ENCODE peak calls at places on chromosome 7, in nine cellular contexts. C, J, T, F, Y, A, V, D and S are unnamed samples.

GRCh38 chr7:90824386-90825307 is 228.5 kb downstream of the CDK14 start:
- DNase-seq in Y (peak), C (no peak), T (no peak), D (no peak), F (no peak), J (peak), V (no peak), A (no peak), S (no peak)

GRCh38 chr7:28621369-28621807 is 209.1 kb downstream of the CREB5 start:
- DNase-seq in A (no peak), C (no peak), J (no peak), V (no peak), F (no peak), T (no peak), D (no peak), Y (no peak), S (no peak)

GRCh38 chr7:94109556-94109955 is 105.4 kb upstream of the BET1 start:
- DNase-seq in C (no peak), Y (no peak), J (no peak), T (no peak), F (peak), V (no peak), A (no peak), D (no peak), S (no peak)

GRCh38 chr7:39910108-39910869 is 39.8 kb upstream of the CDK13 start:
- DNase-seq in V (no peak), J (peak), T (no peak), F (no peak), C (no peak), A (peak), D (no peak), Y (peak), S (no peak)

GRCh38 chr7:84701524-84702306 is 485.1 kb downstream of the SEMA3D start:
- DNase-seq in A (peak), T (no peak), V (no peak), D (no peak), F (no peak), J (peak), Y (peak), C (peak), S (no peak)

GRCh38 chr7:106289848-106290247 is 5.1 kb upstream of the NAMPT start:
- DNase-seq in T (no peak), C (no peak), V (no peak), Y (no peak), F (no peak), D (no peak), A (no peak), J (no peak), S (no peak)

GRCh38 chr7:41051525-41051924 is 651.4 kb downstream of the INHBA start:
- DNase-seq in T (no peak), J (no peak), Y (no peak), C (no peak), F (no peak), A (no peak), V (no peak), D (no peak), S (no peak)

GRCh38 chr7:28921822-28922221 is 36.3 kb downstream of the TRIL start:
- DNase-seq in C (peak), J (no peak), F (peak), D (peak), Y (peak), V (peak), A (peak), T (no peak), S (peak)

GRCh38 chr7:40489844-40490602 is 355.2 kb downstream of the SUGCT start:
- DNase-seq in A (no peak), D (no peak), F (no peak), T (no peak), C (no peak), Y (no peak), J (no peak), V (no peak), S (no peak)

GRCh38 chr7:117085769-117086463 is 132.6 kb downstream of the ST7 start:
- DNase-seq in J (no peak), Y (no peak), D (no peak), F (no peak), V (no peak), C (no peak), T (no peak), A (no peak), S (no peak)

GRCh38 chr7:90763108-90763507 is 167.0 kb downstream of the CDK14 start:
- DNase-seq in C (no peak), T (no peak), J (no peak), Y (no peak), D (no peak), F (no peak), V (no peak), A (no peak), S (no peak)

GRCh38 chr7:140295224-140295623 is 103.1 kb downstream of the SLC37A3 start:
- DNase-seq in C (no peak), A (no peak), J (no peak), D (no peak), V (no peak), F (no peak), Y (no peak), T (no peak), S (no peak)

GRCh38 chr7:131899271-131900030 is 343.0 kb upstream of the PODXL start:
- DNase-seq in V (no peak), Y (no peak), C (no peak), J (no peak), A (no peak), D (no peak), F (no peak), T (no peak), S (no peak)

GRCh38 chr7:7662527-7662926 is 22.0 kb downstream of the UMAD1 start:
- DNase-seq in Y (peak), T (no peak), C (peak), A (no peak), J (no peak), D (no peak), F (no peak), V (no peak), S (no peak)
- TF ChIP-seq CTCF in Y (peak), T (no peak), C (peak), A (no peak), J (peak), D (no peak), F (no peak), V (no peak), S (no peak)

GRCh38 chr7:51731086-51731485 is 414.5 kb upstream of the COBL start:
- DNase-seq in Y (no peak), V (no peak), D (no peak), C (no peak), T (no peak), A (no peak), J (no peak), F (no peak), S (no peak)
- H3K4me3 ChIP-seq in Y (no peak), V (no peak), D (no peak), C (no peak), T (no peak), A (no peak), J (no peak), F (no peak), S (no peak)

DNA sequence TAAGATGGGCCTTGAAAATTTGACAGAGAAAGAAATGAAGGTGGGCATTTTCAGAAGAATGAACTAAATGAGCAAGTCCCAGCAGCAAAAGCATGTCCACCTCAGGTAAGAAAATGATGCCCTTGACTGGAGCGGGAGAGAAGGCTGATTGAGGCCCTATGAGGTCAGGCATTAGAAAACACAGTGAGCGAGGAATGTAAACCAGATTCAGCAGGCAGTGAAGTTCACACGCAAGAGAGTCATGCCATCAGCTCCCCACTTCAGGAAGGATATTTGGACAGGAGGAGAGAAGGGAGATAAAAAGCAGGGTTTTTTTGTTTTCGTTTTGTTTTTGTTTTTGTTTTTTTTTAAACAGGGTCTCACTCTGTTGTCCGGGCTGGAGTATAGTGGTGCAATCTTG is 166.4 kb downstream of the PPP1R17 start:
- DNase-seq in A (no peak), T (no peak), F (no peak), C (no peak), Y (no peak), J (no peak), D (no peak), V (no peak), S (no peak)
- TF ChIP-seq CTCF in A (no peak), T (no peak), F (no peak), C (no peak), Y (no peak), J (no peak), D (no peak), V (no peak), S (no peak)

GRCh38 chr7:124191030-124191429 is 158.2 kb upstream of the TMEM229A start:
- DNase-seq in A (no peak), V (no peak), C (no peak), T (no peak), F (no peak), Y (no peak), D (no peak), J (no peak), S (no peak)
- H3K4me3 ChIP-seq in A (no peak), V (no peak), C (no peak), T (no peak), F (no peak), Y (no peak), D (no peak), J (no peak), S (no peak)